ENCODE peak calls at places on chromosomes 7 and 10, in seven cellular contexts. Z is heart left ventricle, L is upper lobe of right lung, J is left ventricle myocardium inferior, X is A549, A is PC-9, Q is psoas muscle. W is an unnamed sample.

GRCh38 chr10:124205432-124205831 is 112.0 kb upstream of the CHST15 start:
- DNase-seq in X (no peak), Z (no peak), J (no peak), A (no peak), L (no peak), Q (no peak), W (no peak)

GRCh38 chr10:27345455-27345909 is 104.9 kb upstream of the ACBD5 start:
- DNase-seq in X (no peak), L (no peak), Z (no peak), J (no peak), A (no peak), Q (no peak), W (no peak)

GRCh38 chr7:150962743-150963399 is 15.2 kb downstream of the KCNH2 start:
- DNase-seq in L (no peak), Z (peak), X (peak), Q (no peak), A (no peak), J (peak), W (no peak)

GRCh38 chr10:98172073-98172472 is 37.6 kb downstream of the R3HCC1L start:
- DNase-seq in Q (peak), J (peak), Z (no peak), X (no peak), L (no peak), A (no peak), W (no peak)

GRCh38 chr10:6053816-6054581 is 8.2 kb downstream of the IL2RA start:
- DNase-seq in L (peak), Z (peak), Q (peak), J (peak), X (no peak), A (no peak), W (peak)

GRCh38 chr7:102933763-102934162 is 21.0 kb downstream of the LRRC17 start:
- DNase-seq in Z (peak), X (no peak), Q (no peak), A (no peak), J (peak), L (peak), W (peak)

GRCh38 chr10:123381271-123381670 is 227.1 kb downstream of the BUB3 start:
- DNase-seq in Z (no peak), Q (no peak), J (no peak), L (peak), A (no peak), X (no peak), W (no peak)

GRCh38 chr7:6290345-6290744 is 17.9 kb upstream of the CYTH3 start:
- DNase-seq in L (no peak), Z (no peak), A (peak), J (no peak), X (no peak), Q (no peak), W (no peak)

GRCh38 chr7:116284390-116284789 is 74.1 kb downstream of the TES start:
- DNase-seq in Z (no peak), Q (no peak), X (no peak), A (no peak), L (no peak), J (no peak), W (no peak)

GRCh38 chr7:84508569-84508968 is 314.0 kb upstream of the SEMA3A start:
- DNase-seq in J (no peak), A (no peak), Q (no peak), X (no peak), Z (no peak), L (no peak), W (no peak)

GRCh38 chr7:43891069-43891955 is 15.1 kb downstream of the URGCP start:
- DNase-seq in L (no peak), X (no peak), Q (no peak), A (no peak), J (no peak), Z (no peak), W (no peak)

GRCh38 chr7:89607797-89608196 is 546.5 kb upstream of the STEAP1 start:
- DNase-seq in A (no peak), J (no peak), Z (no peak), Q (no peak), X (no peak), L (no peak), W (no peak)

GRCh38 chr10:113029055-113029440 is 79.0 kb downstream of the TCF7L2 start:
- DNase-seq in A (no peak), X (no peak), Q (no peak), L (no peak), Z (no peak), J (no peak), W (no peak)

GRCh38 chr10:121734517-121735137 is 136.4 kb upstream of the FGFR2 start:
- DNase-seq in Z (no peak), A (no peak), X (peak), J (no peak), Q (no peak), L (no peak), W (no peak)

GRCh38 chr10:130127612-130128607 is 8.3 kb upstream of the GLRX3 start:
- DNase-seq in A (no peak), J (no peak), Q (no peak), X (peak), L (no peak), Z (peak), W (no peak)

GRCh38 chr7:74027683-74028320 is at the start of gene ELN:
- DNase-seq in Z (peak), L (peak), J (peak), A (no peak), Q (peak), X (no peak), W (peak)

GRCh38 chr7:87628780-87629569 is 777 bp downstream of the RUNDC3B start:
- DNase-seq in L (peak), J (no peak), X (no peak), Z (peak), Q (peak), A (no peak), W (no peak)

GRCh38 chr7:3959364-3959763 is 658.3 kb downstream of the SDK1 start:
- DNase-seq in Z (no peak), A (no peak), Q (no peak), J (no peak), L (no peak), X (no peak), W (no peak)

GRCh38 chr7:3964980-3965606 is 664.0 kb downstream of the SDK1 start:
- DNase-seq in L (no peak), Q (no peak), J (no peak), A (no peak), X (no peak), Z (no peak), W (no peak)

GRCh38 chr7:3965794-3966395 is 664.8 kb downstream of the SDK1 start:
- DNase-seq in A (no peak), Z (no peak), J (no peak), Q (no peak), X (no peak), L (no peak), W (no peak)

GRCh38 chr7:3960045-3960772 is 659.2 kb downstream of the SDK1 start:
- DNase-seq in A (no peak), Q (no peak), J (no peak), Z (no peak), X (no peak), L (no peak), W (no peak)

DNA sequence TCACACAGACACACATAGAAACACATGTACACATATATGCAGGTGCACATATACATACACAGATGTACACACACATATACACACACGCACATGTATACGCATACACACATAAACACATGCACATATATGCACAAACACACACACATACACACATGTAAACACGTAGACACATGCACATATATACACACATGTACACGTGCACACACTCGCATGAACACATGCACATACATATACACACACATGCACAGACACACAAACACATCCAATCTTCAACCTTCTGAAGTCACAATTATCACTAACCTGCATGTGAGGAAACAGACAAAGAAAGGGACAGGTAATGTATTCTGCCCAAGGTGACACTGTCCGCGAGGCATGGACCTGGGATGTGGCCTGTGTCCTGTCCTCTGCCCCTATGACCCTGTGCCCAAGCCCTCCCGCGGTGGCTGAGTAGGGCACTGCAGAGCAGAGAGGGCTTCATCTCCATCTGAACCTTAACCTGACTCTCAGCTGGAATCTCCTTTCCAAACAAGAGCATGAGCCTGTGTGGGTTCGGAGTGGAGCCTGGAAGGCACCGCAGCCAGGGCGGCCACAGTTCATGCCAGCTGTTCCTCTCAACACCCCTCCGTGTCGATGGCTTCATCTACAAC is 660.9 kb downstream of the SDK1 start:
- DNase-seq in X (no peak), Q (no peak), J (no peak), Z (no peak), L (no peak), A (no peak), W (no peak)
- H3K27ac ChIP-seq in X (no peak), Q (no peak), J (no peak), Z (no peak), L (no peak), A (no peak), W (no peak)

DNA sequence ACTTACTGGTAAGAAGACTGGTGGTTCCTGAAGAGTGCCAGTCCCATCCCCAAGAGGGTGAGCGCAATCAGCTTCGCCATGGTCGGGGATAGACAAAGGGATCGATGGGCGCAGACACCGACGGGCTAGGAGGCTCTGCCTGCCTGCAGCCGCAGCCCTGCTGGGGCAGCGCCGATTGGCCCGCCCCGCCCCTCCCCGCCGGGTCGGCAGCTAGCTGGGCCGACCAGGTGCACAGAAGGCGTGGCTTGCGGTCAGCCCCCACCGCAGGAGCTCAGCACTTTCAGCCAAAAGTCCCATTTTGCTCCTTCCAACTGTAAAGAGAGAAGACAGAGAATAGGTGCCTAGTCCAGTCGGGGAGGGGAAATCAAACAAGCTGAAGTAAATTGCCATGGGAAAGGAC is at the start of gene PON1:
- DNase-seq in X (no peak), Q (no peak), J (no peak), A (no peak), L (no peak), Z (no peak), W (no peak)
- H3K4me3 ChIP-seq in X (peak), Q (no peak), J (no peak), A (no peak), L (no peak), Z (no peak), W (no peak)

GRCh38 chr7:38561166-38561565 is 70.0 kb downstream of the AMPH start:
- DNase-seq in A (no peak), J (no peak), X (no peak), Z (no peak), Q (no peak), L (no peak), W (no peak)
- TF ChIP-seq CTCF in A (no peak), J (no peak), X (no peak), Z (no peak), Q (no peak), L (no peak), W (no peak)

GRCh38 chr7:130732980-130733865 is 784 bp downstream of the KLF14 start:
- DNase-seq in Q (peak), L (peak), X (peak), J (peak), A (no peak), Z (peak), W (no peak)
- H3K27ac ChIP-seq in Q (peak), L (no peak), X (peak), J (peak), A (no peak), Z (peak), W (no peak)

GRCh38 chr7:94909023-94909466 is 1.7 kb downstream of the PPP1R9A start:
- DNase-seq in A (no peak), J (no peak), L (no peak), Z (no peak), X (no peak), Q (no peak), W (no peak)
- H3K4me3 ChIP-seq in A (peak), J (peak), L (peak), Z (peak), X (peak), Q (peak), W (peak)